ENCODE peak calls at places on chromosome 19, in four cellular contexts. B is T47D, G is T-helper 2 cell, W is psoas muscle. Y is an unnamed sample.

GRCh38 chr19:13092206-13092605 is 10.5 kb downstream of the LYL1 start:
- DNase-seq in B (no peak), G (no peak), W (no peak), Y (no peak)

GRCh38 chr19:29365836-29366417 is 153.0 kb upstream of the UQCRFS1 start:
- DNase-seq in B (no peak), G (no peak), W (no peak), Y (no peak)

GRCh38 chr19:6856749-6857372 is 30.5 kb upstream of the ADGRE1 start:
- DNase-seq in B (no peak), G (no peak), W (no peak), Y (no peak)

GRCh38 chr19:2488942-2489731 is 13.2 kb downstream of the GADD45B start:
- DNase-seq in B (peak), G (no peak), W (peak), Y (peak)

GRCh38 chr19:37519890-37520289 is 13.2 kb downstream of the ZNF793 start:
- DNase-seq in B (no peak), G (no peak), W (no peak), Y (no peak)

GRCh38 chr19:44051654-44052402 is at the start of gene ZNF223:
- DNase-seq in B (peak), G (no peak), W (peak), Y (peak)

GRCh38 chr19:22882797-22883196 is 50.7 kb downstream of the ZNF723 start:
- DNase-seq in B (peak), G (no peak), W (no peak), Y (no peak)

GRCh38 chr19:1134431-1134830 is 30.6 kb downstream of the GPX4 start:
- DNase-seq in B (no peak), G (no peak), W (no peak), Y (no peak)

GRCh38 chr19:41995959-41996797 is 2.1 kb upstream of the ATP1A3 start:
- DNase-seq in B (no peak), G (no peak), W (no peak), Y (no peak)

GRCh38 chr19:7004313-7004931 is 16.8 kb downstream of the MBD3L2B start:
- DNase-seq in B (peak), G (no peak), W (no peak), Y (no peak)

GRCh38 chr19:30116984-30117555 is 175.0 kb downstream of the URI1 start:
- DNase-seq in B (no peak), G (no peak), W (no peak), Y (no peak)

GRCh38 chr19:54792814-54793213 is 10.6 kb upstream of the KIR2DL4 start:
- DNase-seq in B (no peak), G (no peak), W (no peak), Y (no peak)

GRCh38 chr19:5988520-5989387 is 10.8 kb upstream of the RANBP3 start:
- DNase-seq in B (no peak), G (no peak), W (no peak), Y (no peak)

GRCh38 chr19:55546822-55547614 is 1.7 kb upstream of the SBK3 start:
- DNase-seq in B (no peak), G (no peak), W (peak), Y (no peak)

GRCh38 chr19:10854350-10855089 is 6.3 kb downstream of the C19orf38 start:
- DNase-seq in B (no peak), G (no peak), W (no peak), Y (no peak)

GRCh38 chr19:28168557-28168956 is 1044.4 kb downstream of the UQCRFS1 start:
- DNase-seq in B (no peak), G (no peak), W (no peak), Y (no peak)

GRCh38 chr19:56105090-56105701 is 15.9 kb downstream of the ZNF787 start:
- DNase-seq in B (peak), G (no peak), W (peak), Y (peak)

GRCh38 chr19:13082192-13083007 is 20.3 kb downstream of the LYL1 start:
- DNase-seq in B (no peak), G (no peak), W (no peak), Y (no peak)

GRCh38 chr19:20423381-20424207 is 142.0 kb downstream of the ZNF737 start:
- DNase-seq in B (no peak), G (no peak), W (peak), Y (no peak)

GRCh38 chr19:6707011-6707657 is 13.3 kb downstream of the C3 start:
- DNase-seq in B (no peak), G (no peak), W (peak), Y (no peak)

GRCh38 chr19:40567040-40567749 is 9.5 kb upstream of the SHKBP1 start:
- DNase-seq in B (no peak), G (no peak), W (no peak), Y (no peak)

GRCh38 chr19:45615795-45616708 is 14.0 kb upstream of the GPR4 start:
- DNase-seq in B (peak), G (peak), W (peak), Y (no peak)

GRCh38 chr19:53553865-53554791 is 16.2 kb downstream of the ZNF331 start:
- DNase-seq in B (no peak), G (peak), W (peak), Y (peak)

GRCh38 chr19:55677572-55678028 is 2.6 kb downstream of the EPN1 start:
- DNase-seq in B (no peak), G (no peak), W (no peak), Y (no peak)

GRCh38 chr19:18514800-18515682 is 6.8 kb downstream of the ELL start:
- DNase-seq in B (no peak), G (no peak), W (no peak), Y (no peak)

GRCh38 chr19:45779231-45780145 is 2.8 kb downstream of the DMPK start:
- DNase-seq in B (peak), G (peak), W (peak), Y (no peak)

GRCh38 chr19:55544776-55545439 is 435 bp downstream of the SBK3 start:
- DNase-seq in B (no peak), G (no peak), W (peak), Y (no peak)

GRCh38 chr19:12668346-12668745 is 1.7 kb downstream of the WDR83 start:
- DNase-seq in B (no peak), G (no peak), W (no peak), Y (no peak)

GRCh38 chr19:47754206-47755064 is 9.1 kb downstream of the NOP53 start:
- DNase-seq in B (no peak), G (no peak), W (no peak), Y (no peak)

GRCh38 chr19:39103151-39103550 is 19.0 kb downstream of the ACP7 start:
- DNase-seq in B (no peak), G (no peak), W (no peak), Y (no peak)

GRCh38 chr19:14031719-14032480 is at the start of gene IL27RA:
- DNase-seq in B (peak), G (peak), W (peak), Y (peak)

GRCh38 chr19:54162241-54162805 is 2.8 kb upstream of the LENG1 start:
- DNase-seq in B (no peak), G (peak), W (peak), Y (no peak)

Y was measured in C1 segment of cervical spinal cord.